ENCODE peak calls at places on chromosomes 11 and 22, in six cellular contexts. S, K, Q, B, X and P are unnamed samples.

GRCh38 chr11:65920035-65920802 is 993 bp downstream of the DRAP1 start:
- DNase-seq in Q (no peak), B (no peak), S (no peak), K (no peak), X (no peak), P (no peak)

GRCh38 chr11:3613998-3614741 is 27.6 kb downstream of the ART5 start:
- DNase-seq in K (no peak), X (no peak), Q (no peak), B (no peak), S (no peak), P (peak)

GRCh38 chr22:19933328-19934241 is 8.0 kb upstream of the COMT start:
- DNase-seq in Q (no peak), S (no peak), X (no peak), B (no peak), K (no peak), P (no peak)

GRCh38 chr11:27599217-27599616 is 92.6 kb upstream of the LIN7C start:
- DNase-seq in K (no peak), S (no peak), X (peak), Q (no peak), B (no peak), P (peak)

GRCh38 chr11:120208777-120209176 is 2.1 kb upstream of the OAF start:
- DNase-seq in Q (no peak), K (peak), S (peak), B (no peak), X (no peak), P (peak)

GRCh38 chr11:78656984-78657383 is 82.3 kb upstream of the NARS2 start:
- DNase-seq in X (no peak), Q (no peak), B (no peak), S (no peak), K (no peak), P (no peak)

GRCh38 chr11:36104660-36104992 is 160.8 kb downstream of the LDLRAD3 start:
- DNase-seq in K (no peak), B (no peak), X (no peak), S (no peak), Q (no peak), P (no peak)

GRCh38 chr11:12117200-12117995 is 7.0 kb downstream of the MICAL2 start:
- DNase-seq in K (no peak), X (no peak), S (no peak), B (no peak), Q (no peak), P (no peak)

GRCh38 chr11:119471329-119471728 is 48.4 kb upstream of the THY1 start:
- DNase-seq in Q (no peak), K (no peak), S (no peak), X (no peak), B (no peak), P (no peak)

GRCh38 chr22:18955696-18956095 is 19.6 kb upstream of the PRODH start:
- DNase-seq in Q (no peak), K (no peak), B (no peak), X (no peak), S (no peak), P (no peak)

GRCh38 chr11:8002676-8003075 is 15.5 kb downstream of the EIF3F start:
- DNase-seq in X (no peak), S (no peak), Q (no peak), B (no peak), K (no peak), P (no peak)

GRCh38 chr22:27090595-27090994 is 433.2 kb downstream of the MIAT start:
- DNase-seq in B (no peak), S (no peak), Q (no peak), X (no peak), K (no peak), P (no peak)

GRCh38 chr11:125874556-125875124 is 12.8 kb upstream of the HYLS1 start:
- DNase-seq in Q (peak), K (peak), S (peak), X (peak), B (peak), P (peak)

GRCh38 chr11:63869686-63870085 is 30.8 kb downstream of the MARK2 start:
- DNase-seq in X (no peak), B (no peak), S (no peak), Q (no peak), K (no peak), P (peak)

GRCh38 chr11:21727102-21727501 is 465.8 kb upstream of the ANO5 start:
- DNase-seq in B (no peak), Q (no peak), X (no peak), K (no peak), S (no peak), P (no peak)

GRCh38 chr22:19657252-19658056 is 56.8 kb upstream of the SEPTIN5 start:
- DNase-seq in B (no peak), K (no peak), S (no peak), X (no peak), Q (no peak), P (no peak)

GRCh38 chr11:43631732-43632131 is 48.8 kb upstream of the HSD17B12 start:
- DNase-seq in B (no peak), K (no peak), X (no peak), Q (no peak), S (no peak), P (no peak)

GRCh38 chr11:61966673-61967176 is 709 bp downstream of the FTH1 start:
- DNase-seq in B (peak), S (peak), K (no peak), Q (peak), X (no peak), P (peak)

GRCh38 chr11:2210366-2211112 is 38.9 kb upstream of the TH start:
- DNase-seq in K (no peak), S (no peak), B (no peak), X (no peak), Q (no peak), P (no peak)

GRCh38 chr22:26689553-26690301 is 32.3 kb downstream of the MIAT start:
- DNase-seq in X (no peak), B (no peak), S (no peak), Q (no peak), K (no peak), P (no peak)

GRCh38 chr11:88345408-88345807 is 7.9 kb upstream of the CTSC start:
- DNase-seq in B (no peak), S (no peak), Q (no peak), X (no peak), K (no peak), P (peak)

GRCh38 chr11:111764621-111765020 is 1.6 kb downstream of the PPP2R1B start:
- DNase-seq in B (no peak), X (no peak), K (no peak), S (peak), Q (no peak), P (no peak)

GRCh38 chr11:61814958-61815789 is 1.6 kb downstream of the FADS1 start:
- DNase-seq in Q (peak), K (peak), X (peak), B (peak), S (peak), P (peak)

GRCh38 chr11:19511413-19512183 is 201.0 kb upstream of the NAV2 start:
- DNase-seq in S (peak), B (no peak), X (no peak), K (no peak), Q (no peak), P (peak)

GRCh38 chr11:68763926-68764657 is 12.8 kb upstream of the TESMIN start:
- DNase-seq in K (no peak), Q (peak), S (no peak), X (no peak), B (no peak), P (no peak)

GRCh38 chr11:113386866-113387265 is 713 bp upstream of the ANKK1 start:
- DNase-seq in B (no peak), Q (no peak), S (no peak), K (no peak), X (no peak), P (no peak)

GRCh38 chr11:72688929-72689328 is 14.7 kb upstream of the PDE2A start:
- DNase-seq in K (no peak), B (no peak), S (no peak), Q (no peak), X (no peak), P (no peak)

GRCh38 chr22:43541022-43541421 is 129.2 kb downstream of the MPPED1 start:
- DNase-seq in X (no peak), S (no peak), K (no peak), B (no peak), Q (no peak), P (no peak)

GRCh38 chr22:19904881-19905618 is 36.5 kb upstream of the COMT start:
- DNase-seq in S (no peak), X (no peak), B (no peak), Q (no peak), K (no peak), P (no peak)

GRCh38 chr11:70655816-70656215 is 257.5 kb downstream of the CTTN start:
- DNase-seq in X (no peak), Q (no peak), B (no peak), S (no peak), K (no peak), P (no peak)

GRCh38 chr11:82858133-82858532 is 42.1 kb downstream of the PRCP start:
- DNase-seq in S (no peak), B (no peak), K (no peak), X (no peak), Q (no peak), P (no peak)

GRCh38 chr11:115869780-115870431 is 365.7 kb upstream of the CADM1 start:
- DNase-seq in X (no peak), Q (peak), B (no peak), S (no peak), K (no peak), P (peak)

GRCh38 chr11:124793466-124794278 is 6.5 kb downstream of the MSANTD2 start:
- DNase-seq in X (peak), K (peak), S (peak), B (peak), Q (peak), P (peak)

GRCh38 chr11:113147249-113147648 is 167.1 kb upstream of the TTC12 start:
- DNase-seq in K (no peak), X (no peak), Q (no peak), S (no peak), B (no peak), P (no peak)

GRCh38 chr11:109911488-109911887 is 181.7 kb upstream of the ZC3H12C start:
- DNase-seq in Q (no peak), S (peak), K (no peak), X (no peak), B (no peak), P (no peak)

GRCh38 chr11:109914809-109915653 is 178.2 kb upstream of the ZC3H12C start:
- DNase-seq in K (no peak), B (no peak), S (peak), Q (no peak), X (no peak), P (peak)

DNA sequence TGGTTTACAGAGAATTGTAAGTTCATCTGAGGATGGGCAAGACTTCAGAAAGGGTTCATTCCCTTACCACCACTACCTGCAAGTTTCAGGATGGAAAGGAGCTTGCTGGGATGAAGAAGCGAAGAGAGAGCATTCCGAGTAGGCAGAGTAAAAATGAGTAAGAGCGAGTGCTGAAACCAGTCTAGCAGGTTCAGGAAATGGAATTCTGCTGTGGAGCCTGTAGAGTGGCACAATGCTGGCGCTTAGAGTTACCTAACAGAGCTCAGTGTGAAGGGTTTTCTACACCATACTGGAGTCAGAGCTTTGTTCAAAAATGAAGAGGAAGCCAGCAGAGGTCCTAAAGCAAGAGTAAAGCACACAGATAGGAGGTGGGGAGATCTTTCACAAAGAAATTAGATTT is 179.2 kb upstream of the ZC3H12C start:
- DNase-seq in Q (no peak), B (no peak), S (no peak), K (no peak), X (peak), P (no peak)
- TF ChIP-seq MAX in Q (no peak), B (no peak), S (no peak), K (no peak), X (no peak), P (no peak)

DNA sequence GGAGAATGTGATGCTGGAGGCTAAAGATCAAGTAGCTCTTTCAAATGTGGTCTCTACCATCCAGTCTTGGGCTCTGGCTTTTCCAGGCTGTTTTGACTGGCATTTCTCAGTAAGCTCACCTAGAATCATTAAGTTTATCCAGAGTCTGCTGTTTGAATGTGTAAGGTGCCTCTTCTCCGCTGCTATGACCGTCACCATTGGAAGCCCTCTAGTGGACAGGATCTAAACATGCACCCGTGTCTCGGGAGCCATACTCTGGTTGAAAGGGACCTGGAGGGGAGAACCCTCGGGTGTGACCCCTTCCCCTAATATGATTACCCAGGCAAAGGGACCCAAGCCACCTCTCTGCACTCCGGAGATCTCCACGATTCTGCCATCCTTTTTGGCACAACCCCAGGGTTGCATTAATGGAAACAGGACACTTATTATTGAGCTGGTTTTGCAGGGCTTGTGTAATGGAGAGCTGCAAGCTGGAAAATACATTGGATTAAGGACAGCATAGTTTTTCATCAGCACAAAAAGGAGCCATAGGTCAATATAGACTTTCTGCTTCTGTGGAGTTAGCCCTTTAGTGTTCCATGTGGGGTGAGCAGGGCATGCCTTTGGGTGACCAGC is 191.0 kb upstream of the LARGE1 start:
- DNase-seq in X (no peak), Q (peak), K (peak), B (peak), S (no peak), P (peak)
- TF ChIP-seq CTCF in X (no peak), Q (peak), K (peak), B (no peak), S (no peak), P (peak)

DNA sequence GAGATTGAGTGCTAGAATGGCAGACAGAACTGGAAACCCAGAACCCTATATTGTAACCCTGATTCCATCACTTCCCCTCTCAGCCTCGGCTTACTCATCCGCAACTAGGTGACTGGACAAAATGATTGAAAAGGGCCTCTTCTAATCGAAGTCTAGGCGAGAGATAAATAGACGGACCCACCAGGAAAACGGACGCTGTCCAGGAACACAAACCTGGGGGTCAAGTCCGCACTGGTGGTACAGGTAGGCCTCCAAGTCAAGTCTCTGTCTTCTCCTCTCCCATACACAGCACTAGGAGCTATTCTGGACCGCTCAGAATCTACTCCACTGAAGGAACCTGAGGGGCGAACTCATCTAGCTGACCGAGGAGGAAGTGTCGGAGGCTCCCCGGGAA is 497 bp downstream of the PSMA1 start:
- DNase-seq in Q (no peak), K (no peak), X (no peak), S (no peak), B (no peak), P (no peak)
- TF ChIP-seq MAX in Q (no peak), K (no peak), X (no peak), S (no peak), B (no peak), P (no peak)

GRCh38 chr11:91527380-91528030 is 697.1 kb upstream of the FAT3 start:
- DNase-seq in B (no peak), Q (no peak), X (no peak), K (no peak), S (no peak), P (no peak)
- TF ChIP-seq CTCF in B (no peak), Q (no peak), X (no peak), K (no peak), S (no peak), P (no peak)

GRCh38 chr11:46295312-46295995 is 18.0 kb downstream of the CREB3L1 start:
- DNase-seq in B (peak), S (peak), K (no peak), X (no peak), Q (peak), P (peak)
- TF ChIP-seq MAX in B (peak), S (no peak), K (no peak), X (no peak), Q (peak), P (peak)

GRCh38 chr11:84794663-84795443 is 832.3 kb downstream of the DLG2 start:
- DNase-seq in B (no peak), Q (no peak), X (no peak), K (no peak), S (no peak), P (no peak)

GRCh38 chr11:84795698-84796097 is 831.4 kb downstream of the DLG2 start:
- DNase-seq in K (no peak), B (no peak), S (no peak), X (no peak), Q (no peak), P (no peak)

GRCh38 chr11:84806354-84806753 is 820.8 kb downstream of the DLG2 start:
- DNase-seq in X (no peak), Q (no peak), S (no peak), B (no peak), K (no peak), P (no peak)

GRCh38 chr11:84804026-84804425 is 823.1 kb downstream of the DLG2 start:
- DNase-seq in X (no peak), B (no peak), K (no peak), S (no peak), Q (no peak), P (no peak)

DNA sequence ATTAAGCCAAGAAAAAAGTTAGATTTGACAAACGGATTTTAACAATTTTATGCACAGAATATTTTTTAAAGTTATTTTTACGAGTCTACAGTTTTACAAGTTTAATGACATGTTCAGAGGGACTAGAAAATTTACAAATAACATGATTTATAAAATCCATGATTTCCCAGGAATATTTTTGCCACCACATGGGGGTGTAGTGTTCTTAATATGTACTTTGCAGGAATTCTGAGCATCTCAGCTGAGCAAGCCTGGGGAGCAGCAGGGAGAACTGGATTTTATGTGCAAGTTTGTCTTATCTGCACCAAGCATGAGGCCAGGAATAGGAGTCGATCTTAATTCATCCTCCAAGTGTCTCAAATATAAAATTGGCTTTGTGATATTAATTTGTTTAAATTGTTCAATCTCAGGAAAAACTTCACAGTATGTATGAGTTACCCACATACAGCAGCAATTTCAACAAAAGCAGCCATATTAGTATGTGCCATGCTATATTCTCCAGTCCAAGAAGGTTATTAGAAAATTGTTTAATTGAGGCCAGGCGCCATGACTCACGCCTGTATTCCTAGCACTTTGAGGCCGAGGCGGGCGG is 826.3 kb downstream of the DLG2 start:
- DNase-seq in X (peak), Q (peak), B (no peak), S (no peak), K (peak), P (no peak)
- TF ChIP-seq CTCF in X (peak), Q (peak), B (no peak), S (no peak), K (peak), P (no peak)

GRCh38 chr11:132289590-132290256 is 919.3 kb downstream of the NTM start:
- DNase-seq in B (no peak), X (no peak), S (peak), Q (no peak), K (no peak), P (no peak)
- TF ChIP-seq MAX in B (no peak), X (no peak), S (no peak), Q (no peak), K (no peak), P (no peak)

GRCh38 chr11:32610926-32611325 is 27.3 kb downstream of the EIF3M start:
- DNase-seq in S (no peak), K (no peak), X (no peak), Q (no peak), B (no peak), P (no peak)

GRCh38 chr11:32616903-32617302 is 33.3 kb downstream of the EIF3M start:
- DNase-seq in Q (no peak), B (no peak), S (no peak), K (no peak), X (no peak), P (no peak)

GRCh38 chr11:32613500-32614151 is 30.0 kb downstream of the EIF3M start:
- DNase-seq in B (no peak), X (no peak), Q (no peak), S (no peak), K (no peak), P (no peak)

GRCh38 chr11:32615422-32615821 is 31.8 kb downstream of the EIF3M start:
- DNase-seq in S (peak), B (no peak), X (no peak), K (no peak), Q (no peak), P (no peak)
- TF ChIP-seq CTCF in S (no peak), B (peak), X (peak), K (peak), Q (peak), P (no peak)

GRCh38 chr22:38966942-38967341 is 9.5 kb downstream of the APOBEC3A start:
- DNase-seq in K (no peak), Q (no peak), X (no peak), S (no peak), B (no peak), P (no peak)

GRCh38 chr22:38964306-38964705 is 6.9 kb downstream of the APOBEC3A start:
- DNase-seq in Q (no peak), S (no peak), K (no peak), X (no peak), B (no peak), P (no peak)

GRCh38 chr22:38964989-38965388 is 7.6 kb downstream of the APOBEC3A start:
- DNase-seq in B (no peak), Q (no peak), K (no peak), S (no peak), X (no peak), P (no peak)

GRCh38 chr22:38966379-38966700 is 8.9 kb downstream of the APOBEC3A start:
- DNase-seq in X (no peak), S (no peak), K (no peak), B (no peak), Q (no peak), P (no peak)

GRCh38 chr22:38965614-38966378 is 8.4 kb downstream of the APOBEC3A start:
- DNase-seq in K (no peak), Q (no peak), S (no peak), B (no peak), X (no peak), P (no peak)
- TF ChIP-seq MAX in K (no peak), Q (no peak), S (no peak), B (no peak), X (no peak), P (no peak)

GRCh38 chr11:980438-981365 is 55.0 kb downstream of the AP2A2 start:
- DNase-seq in K (no peak), Q (no peak), S (no peak), B (no peak), X (no peak), P (no peak)
- TF ChIP-seq CTCF in K (no peak), Q (no peak), S (no peak), B (peak), X (no peak), P (no peak)